ENCODE peak calls at places on chromosomes 13 and 19, in eight cellular contexts. P is WERI-Rb-1, N is fibroblast of lung, B is right atrium auricular region, O is left lung, A is K562, U is Peyer's patch, C is tibial artery. T is an unnamed sample. For H3K9me3, the result is how much of the 10 kb centered on the place peaks cover.

GRCh38 chr13:49000247-49000646 is 24.5 kb downstream of the FNDC3A start:
- DNase-seq in P (no peak), O (no peak), N (no peak), B (no peak), U (no peak), C (no peak), A (no peak), T (no peak)

GRCh38 chr13:48600374-48601364 is 53.1 kb upstream of the CYSLTR2 start:
- DNase-seq in O (no peak), B (no peak), N (peak), C (no peak), A (no peak), P (no peak), U (no peak), T (no peak)

GRCh38 chr13:90947976-90948375 is 399.5 kb upstream of the MIR17HG start:
- DNase-seq in U (no peak), B (no peak), A (no peak), O (no peak), P (no peak), C (no peak), N (peak), T (no peak)

GRCh38 chr19:5717215-5717614 is 2.7 kb downstream of the LONP1 start:
- DNase-seq in P (no peak), B (no peak), U (no peak), C (no peak), O (no peak), A (no peak), N (no peak), T (no peak)

GRCh38 chr13:110211046-110211445 is 95.9 kb downstream of the COL4A1 start:
- DNase-seq in O (no peak), B (no peak), P (no peak), N (no peak), A (no peak), U (no peak), C (no peak), T (no peak)

GRCh38 chr13:106858910-106859309 is 291.0 kb upstream of the ARGLU1 start:
- DNase-seq in B (no peak), N (no peak), O (no peak), C (no peak), A (no peak), U (no peak), P (no peak), T (no peak)

GRCh38 chr13:24038846-24039330 is 121.6 kb upstream of the SPATA13 start:
- DNase-seq in N (peak), C (no peak), P (no peak), A (no peak), O (no peak), U (no peak), B (no peak), T (no peak)

GRCh38 chr13:33057019-33057785 is 41.0 kb downstream of the KL start:
- DNase-seq in N (no peak), B (no peak), O (no peak), P (peak), A (peak), U (no peak), C (peak), T (no peak)

GRCh38 chr19:33273881-33274662 is 28.3 kb downstream of the CEBPA start:
- DNase-seq in B (no peak), N (peak), U (no peak), O (peak), C (peak), P (no peak), A (peak), T (no peak)

GRCh38 chr13:111051041-111051440 is 64.1 kb upstream of the ARHGEF7 start:
- DNase-seq in A (no peak), U (no peak), N (no peak), B (no peak), C (no peak), P (no peak), O (no peak), T (no peak)

GRCh38 chr19:799076-799881 is 2.0 kb downstream of the PTBP1 start:
- DNase-seq in A (peak), B (no peak), O (no peak), U (no peak), N (peak), C (no peak), P (no peak), T (no peak)

GRCh38 chr19:14472202-14472961 is 2.8 kb downstream of the PTGER1 start:
- DNase-seq in O (no peak), B (no peak), U (peak), A (peak), C (peak), P (peak), N (no peak), T (peak)

GRCh38 chr13:49560270-49561063 is 24.9 kb downstream of the RCBTB1 start:
- DNase-seq in C (no peak), B (no peak), P (peak), U (no peak), O (no peak), A (peak), N (peak), T (no peak)

GRCh38 chr13:59398127-59398526 is 765.6 kb downstream of the DIAPH3 start:
- DNase-seq in O (no peak), C (no peak), U (no peak), A (no peak), B (no peak), P (no peak), N (no peak), T (no peak)

GRCh38 chr13:28754698-28755545 is 36.2 kb upstream of the SLC46A3 start:
- DNase-seq in U (no peak), B (no peak), C (no peak), A (peak), O (no peak), N (no peak), P (no peak), T (peak)

GRCh38 chr13:37526710-37527446 is 71.7 kb downstream of the POSTN start:
- DNase-seq in N (peak), P (no peak), U (no peak), A (no peak), B (no peak), O (no peak), C (no peak), T (no peak)

GRCh38 chr19:16773939-16774338 is 54.3 kb downstream of the NWD1 start:
- DNase-seq in A (no peak), P (no peak), B (no peak), O (no peak), N (no peak), C (no peak), U (no peak), T (no peak)

GRCh38 chr13:24365191-24365590 is 55.8 kb downstream of the C1QTNF9 start:
- DNase-seq in C (no peak), P (no peak), B (no peak), A (no peak), U (no peak), N (no peak), O (no peak), T (no peak)

GRCh38 chr19:11164879-11165406 is 9.4 kb upstream of the SPC24 start:
- DNase-seq in A (no peak), P (no peak), B (peak), C (peak), O (peak), U (no peak), N (peak), T (peak)

GRCh38 chr13:27079421-27079958 is 92.1 kb downstream of the USP12 start:
- DNase-seq in O (no peak), P (no peak), N (peak), U (no peak), C (no peak), A (no peak), B (no peak), T (no peak)

GRCh38 chr13:102591988-102592781 is 4.6 kb upstream of the TPP2 start:
- DNase-seq in U (peak), N (peak), A (peak), B (peak), C (peak), O (peak), P (peak), T (peak)

GRCh38 chr19:54366811-54367210 is 2.1 kb upstream of the LAIR1 start:
- DNase-seq in U (no peak), B (no peak), N (no peak), O (no peak), A (no peak), C (no peak), P (no peak), T (no peak)

GRCh38 chr19:46720516-46721239 is 3.8 kb upstream of the PRKD2 start:
- DNase-seq in B (no peak), N (no peak), P (no peak), O (no peak), U (no peak), A (no peak), C (no peak), T (no peak)

GRCh38 chr13:90883592-90883991 is 463.9 kb upstream of the MIR17HG start:
- DNase-seq in B (no peak), C (no peak), A (no peak), U (no peak), O (no peak), N (no peak), P (no peak), T (no peak)

GRCh38 chr13:44814144-44814543 is 175.1 kb downstream of the NUFIP1 start:
- DNase-seq in A (no peak), P (no peak), C (no peak), O (no peak), N (no peak), B (no peak), U (no peak), T (no peak)

GRCh38 chr13:30107536-30108136 is 199.7 kb downstream of the KATNAL1 start:
- DNase-seq in N (no peak), A (no peak), B (no peak), P (no peak), U (no peak), C (no peak), O (peak), T (no peak)

GRCh38 chr13:52929826-52930225 is 81.4 kb upstream of the PCDH8 start:
- DNase-seq in A (no peak), B (no peak), O (no peak), P (no peak), C (no peak), U (no peak), N (no peak), T (no peak)

GRCh38 chr13:109904218-109904617 is 117.8 kb upstream of the IRS2 start:
- DNase-seq in P (peak), B (no peak), U (no peak), C (no peak), A (peak), N (no peak), O (no peak), T (no peak)

GRCh38 chr13:78382946-78383542 is 220.3 kb downstream of the POU4F1 start:
- DNase-seq in A (no peak), P (no peak), B (no peak), C (no peak), U (no peak), N (no peak), O (no peak), T (peak)

GRCh38 chr13:100510208-100510997 is 78.2 kb downstream of the GGACT start:
- DNase-seq in C (no peak), N (no peak), B (no peak), P (no peak), U (no peak), A (no peak), O (no peak), T (no peak)

GRCh38 chr19:49809155-49809986 is 3.7 kb downstream of the FUZ start:
- DNase-seq in C (peak), B (peak), A (no peak), N (peak), P (peak), U (peak), O (peak), T (peak)
- TF ChIP-seq CTCF in C (peak), B (no peak), A (no peak), N (no peak), P (no peak), U (no peak), O (no peak), T (no peak)

GRCh38 chr19:3455960-3456601 is 24.2 kb downstream of the SMIM24 start:
- DNase-seq in A (no peak), P (no peak), B (no peak), N (no peak), O (no peak), C (no peak), U (no peak), T (no peak)

GRCh38 chr19:3458229-3458555 is 22.1 kb downstream of the SMIM24 start:
- DNase-seq in B (no peak), A (no peak), N (peak), C (no peak), P (no peak), O (no peak), U (no peak), T (no peak)

GRCh38 chr19:3455393-3455955 is 24.9 kb downstream of the SMIM24 start:
- DNase-seq in B (no peak), U (no peak), N (no peak), A (no peak), P (no peak), C (no peak), O (no peak), T (no peak)

GRCh38 chr19:3457531-3458228 is 22.6 kb downstream of the SMIM24 start:
- DNase-seq in B (no peak), C (peak), O (no peak), N (no peak), P (no peak), A (no peak), U (no peak), T (peak)

DNA sequence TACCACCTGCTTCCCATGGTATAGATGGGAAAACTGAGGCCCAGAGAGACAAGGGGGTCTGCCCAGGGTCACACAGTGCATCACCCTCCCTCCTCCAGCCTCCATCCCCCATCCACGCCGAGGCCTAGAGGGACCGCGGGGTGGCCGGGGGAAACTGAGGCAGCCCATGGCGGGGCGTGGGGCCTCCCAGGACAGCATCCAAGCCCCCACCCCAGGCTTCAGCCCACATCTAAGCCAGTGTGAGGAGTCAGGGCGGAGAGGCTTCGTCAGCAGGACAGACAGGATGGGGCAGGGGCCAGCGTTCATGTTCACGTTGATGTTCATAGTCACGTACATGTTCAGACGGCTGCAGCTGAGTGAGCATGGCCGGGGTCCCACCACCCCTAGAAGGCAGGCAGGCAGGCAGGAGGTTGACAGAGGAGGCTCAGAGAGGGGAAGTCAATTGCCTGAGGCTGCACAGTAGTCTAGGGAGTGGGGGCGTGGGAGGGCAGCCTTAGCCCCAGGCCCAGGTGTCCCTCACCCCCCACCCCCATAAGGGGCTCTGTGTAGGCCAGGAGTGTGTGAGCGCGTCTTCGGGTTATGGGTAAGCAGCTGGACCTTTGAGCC is 23.3 kb downstream of the SMIM24 start:
- DNase-seq in C (no peak), B (no peak), P (no peak), U (no peak), O (no peak), N (no peak), A (no peak), T (no peak)
- H3K27ac ChIP-seq in C (peak), B (peak), P (no peak), U (peak), O (peak), N (peak), A (no peak), T (peak)

DNA sequence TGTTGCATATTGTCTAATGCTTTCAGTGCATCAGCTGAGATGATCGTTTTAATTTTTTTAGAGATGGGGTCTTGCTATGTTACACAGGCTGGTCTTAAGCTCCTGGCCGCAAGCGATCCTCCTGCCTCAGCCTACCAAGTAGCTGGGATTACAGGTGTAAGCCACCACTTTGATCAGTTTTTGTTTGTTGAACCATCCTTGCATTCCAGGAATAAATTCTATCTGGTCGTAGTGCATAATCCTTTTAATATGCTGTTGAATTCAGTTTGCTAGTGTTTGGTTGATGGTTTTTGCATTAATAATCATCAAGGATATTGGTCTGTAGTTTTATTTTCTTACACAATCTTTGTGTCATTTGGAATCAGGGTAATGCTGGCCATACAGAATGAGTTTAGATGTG is 4.4 kb downstream of the ZNF211 start:
- DNase-seq in P (no peak), C (no peak), A (no peak), N (no peak), O (no peak), B (no peak), U (no peak), T (no peak)
- H3K9me3 ChIP-seq in P (under half), C (under half), A (under half), N (under half), O (half or more), B (half or more), U (under half), T (half or more)

DNA sequence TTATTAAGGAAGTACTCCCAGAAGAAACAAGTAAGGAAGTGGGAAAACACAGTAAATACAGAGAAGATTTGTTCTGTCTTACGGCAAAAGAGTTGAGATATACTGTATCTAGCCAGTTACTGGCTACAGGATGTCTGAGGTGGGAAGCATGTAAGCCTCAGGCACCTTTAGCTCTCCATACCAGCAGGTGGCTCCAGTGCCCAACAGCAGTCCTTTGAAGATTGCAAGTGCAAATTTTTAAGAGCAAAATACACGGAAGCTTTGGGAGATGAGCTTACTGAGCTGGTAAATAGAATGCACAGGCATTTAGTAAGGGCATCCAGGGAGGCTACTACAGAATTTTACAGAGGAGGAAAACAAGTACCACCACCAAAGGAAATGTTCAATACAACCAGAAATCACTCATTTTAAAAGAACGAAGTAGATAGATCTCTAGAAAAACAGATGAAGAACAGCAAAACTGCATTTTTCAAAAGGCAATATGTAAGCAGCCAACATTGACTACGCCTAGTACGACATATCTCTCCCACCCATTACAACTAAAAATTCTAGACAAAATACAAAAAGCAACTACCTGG is 57.9 kb upstream of the VSTM2B start:
- DNase-seq in O (no peak), A (peak), B (no peak), N (no peak), P (peak), U (no peak), C (no peak), T (no peak)
- TF ChIP-seq CTCF in O (no peak), A (peak), B (no peak), N (no peak), P (peak), U (no peak), C (no peak), T (no peak)

DNA sequence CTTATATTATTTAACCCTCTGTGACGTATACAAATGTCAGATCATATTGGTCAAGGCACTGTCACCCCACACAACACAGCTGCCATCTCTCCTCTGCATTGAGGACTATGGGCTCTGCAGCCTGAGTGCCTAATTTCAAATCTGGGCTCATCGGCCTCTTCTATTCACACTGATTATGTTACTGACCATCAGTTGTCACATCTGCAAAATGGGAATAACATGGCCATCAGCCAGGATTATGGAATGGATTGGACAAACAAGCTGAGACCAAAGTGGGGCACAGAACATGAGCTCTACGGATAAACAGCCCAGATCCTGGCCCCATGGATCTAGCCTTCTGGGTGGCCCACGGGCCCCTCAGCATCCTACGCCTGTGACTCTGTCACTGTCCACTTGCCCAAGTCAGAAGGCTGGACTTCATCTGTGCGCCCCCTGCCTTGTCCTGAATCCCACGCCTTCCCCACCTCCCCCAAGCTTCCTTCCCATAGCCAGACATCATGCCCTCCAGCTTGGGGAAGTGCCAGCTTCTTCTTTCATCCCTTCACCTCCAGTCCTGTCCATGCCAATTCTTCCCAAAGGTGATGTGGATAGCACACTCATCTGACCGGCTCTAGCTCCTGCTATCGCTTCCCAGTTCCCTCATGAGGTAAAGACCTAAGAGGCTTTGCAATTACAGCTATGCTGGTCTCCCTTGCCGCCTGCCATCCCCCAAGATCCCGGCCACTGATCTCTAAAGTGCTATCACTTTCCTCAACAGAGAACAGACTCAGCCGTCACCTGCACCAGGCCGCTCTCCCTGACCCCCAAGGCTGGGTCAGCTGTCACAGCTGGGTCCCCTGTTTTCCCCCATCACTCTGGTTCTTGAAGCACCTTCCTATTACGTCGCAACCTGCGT is 872 bp downstream of the FARSA start:
- DNase-seq in A (no peak), P (no peak), N (no peak), U (no peak), C (no peak), O (no peak), B (no peak), T (no peak)
- H3K27ac ChIP-seq in A (peak), P (peak), N (peak), U (peak), C (peak), O (no peak), B (peak), T (peak)

DNA sequence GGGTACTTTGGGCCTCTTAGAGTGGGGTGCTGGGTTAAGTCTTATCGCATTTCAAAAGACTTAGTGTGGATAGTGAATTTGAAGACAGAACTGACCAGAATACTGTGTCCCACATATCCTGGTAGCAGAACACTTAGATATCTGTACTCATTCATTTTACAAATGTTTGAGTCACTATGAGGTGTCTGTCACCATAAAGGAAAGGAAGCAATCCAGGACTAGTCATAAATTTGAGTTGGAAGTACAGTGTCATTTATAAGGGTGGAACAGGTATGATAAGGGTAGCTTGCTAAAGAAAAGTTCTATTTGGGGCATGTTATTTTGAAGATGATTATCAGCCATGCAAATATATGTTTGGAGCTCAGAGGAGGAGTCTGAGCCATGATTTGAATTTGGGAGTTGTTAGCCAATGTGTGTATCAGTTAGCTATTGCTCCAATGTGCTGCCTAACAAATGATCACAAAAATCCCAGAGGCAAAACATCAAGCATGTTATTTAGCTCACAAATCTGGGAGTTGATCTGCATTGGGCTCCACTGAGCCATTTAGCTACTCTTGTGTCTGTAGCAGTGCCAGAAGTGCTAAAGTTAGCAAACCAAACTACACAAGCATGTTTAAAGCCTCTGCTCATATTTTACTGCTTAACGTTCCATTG is 20.3 kb downstream of the ZNF699 start:
- DNase-seq in N (no peak), C (no peak), B (no peak), A (no peak), P (no peak), O (no peak), U (no peak), T (no peak)
- H3K9me3 ChIP-seq in N (under half), C (under half), B (half or more), A (under half), P (under half), O (half or more), U (under half), T (half or more)